ENCODE peak calls at places on chromosomes 7 and 10, in six cellular contexts. J, P, H, K, D and F are unnamed samples.

GRCh38 chr7:87876759-87877234 is 504 bp downstream of the DBF4 start:
- DNase-seq in J (peak; percentile 43), P (no peak), H (peak; percentile 41), K (no peak), D (peak; percentile 69), F (peak; percentile 80)

GRCh38 chr10:43202224-43202656 is 64.0 kb downstream of the CSGALNACT2 start:
- DNase-seq in J (no peak), P (peak; percentile 81), H (no peak), K (no peak), D (no peak), F (peak; percentile 28)

GRCh38 chr10:81792729-81793128 is 82.3 kb upstream of the NRG3 start:
- DNase-seq in J (no peak), P (no peak), H (no peak), K (no peak), D (no peak), F (no peak)

GRCh38 chr7:35604595-35604994 is 90.3 kb downstream of the HERPUD2 start:
- DNase-seq in J (no peak), P (no peak), H (no peak), K (no peak), D (no peak), F (no peak)

GRCh38 chr7:142899661-142900060 is 14.1 kb upstream of the TRPV6 start:
- DNase-seq in J (no peak), P (no peak), H (no peak), K (no peak), D (no peak), F (no peak)

GRCh38 chr7:50206521-50207250 is 97.8 kb upstream of the IKZF1 start:
- DNase-seq in J (no peak), P (no peak), H (peak; percentile 40), K (no peak), D (no peak), F (peak; percentile 93)

GRCh38 chr10:78433722-78434535 is 400.3 kb downstream of the RPS24 start:
- DNase-seq in J (no peak), P (no peak), H (no peak), K (no peak), D (no peak), F (no peak)

GRCh38 chr10:122341141-122341810 is 33.2 kb upstream of the PLEKHA1 start:
- DNase-seq in J (no peak), P (no peak), H (no peak), K (no peak), D (no peak), F (peak; percentile 16)

GRCh38 chr10:25130911-25131310 is 43.9 kb upstream of the GPR158 start:
- DNase-seq in J (no peak), P (no peak), H (no peak), K (no peak), D (no peak), F (no peak)

GRCh38 chr10:6840766-6841165 is 260.7 kb upstream of the PRKCQ start:
- DNase-seq in J (no peak), P (no peak), H (no peak), K (no peak), D (no peak), F (peak; percentile 35)

GRCh38 chr7:22137466-22137865 is 191.8 kb upstream of the CDCA7L start:
- DNase-seq in J (no peak), P (no peak), H (no peak), K (no peak), D (no peak), F (no peak)

GRCh38 chr7:155497149-155497901 is 39.4 kb downstream of the EN2 start:
- DNase-seq in J (no peak), P (no peak), H (no peak), K (no peak), D (no peak), F (no peak)

GRCh38 chr10:13340626-13341370 is 7.3 kb downstream of the SEPHS1 start:
- DNase-seq in J (no peak), P (no peak), H (no peak), K (peak; percentile 49), D (no peak), F (no peak)

GRCh38 chr7:44133295-44133694 is 7.8 kb downstream of the MYL7 start:
- DNase-seq in J (no peak), P (no peak), H (no peak), K (no peak), D (no peak), F (no peak)

GRCh38 chr7:44128721-44129582 is 5.6 kb upstream of the POLD2 start:
- DNase-seq in J (no peak), P (no peak), H (no peak), K (no peak), D (no peak), F (no peak)

GRCh38 chr7:44134943-44135628 is 6.0 kb downstream of the MYL7 start:
- DNase-seq in J (no peak), P (no peak), H (no peak), K (no peak), D (no peak), F (no peak)

GRCh38 chr7:44131173-44132009 is 8.0 kb upstream of the POLD2 start:
- DNase-seq in J (no peak), P (peak; percentile 37), H (peak; percentile 96), K (no peak), D (no peak), F (peak; percentile 64)

GRCh38 chr7:44132039-44132438 is 8.7 kb upstream of the POLD2 start:
- DNase-seq in J (no peak), P (no peak), H (no peak), K (no peak), D (no peak), F (no peak)
- TF ChIP-seq CTCF in J (no peak), P (no peak), H (no peak), K (no peak), D (no peak), F (no peak)

GRCh38 chr10:45154481-45154880 is 153.8 kb downstream of the ZNF22 start:
- DNase-seq in J (no peak), P (no peak), H (no peak), K (no peak), D (no peak), F (no peak)
- TF ChIP-seq MAX in J (no peak), P (no peak), H (no peak), K (no peak), D (no peak), F (no peak)

GRCh38 chr10:34960983-34961382 is 129.2 kb downstream of the CUL2 start:
- DNase-seq in J (no peak), P (no peak), H (no peak), K (no peak), D (no peak), F (no peak)
- TF ChIP-seq MYC in J (no peak), P (no peak), H (no peak), K (no peak), D (no peak), F (no peak)

GRCh38 chr7:150904342-150904909 is 52.1 kb downstream of the AOC1 start:
- DNase-seq in J (no peak), P (peak; percentile 22), H (no peak), K (no peak), D (peak; percentile 21), F (no peak)

GRCh38 chr7:150900675-150901074 is 48.4 kb downstream of the AOC1 start:
- DNase-seq in J (no peak), P (peak; percentile 7), H (no peak), K (no peak), D (no peak), F (no peak)

GRCh38 chr7:150902078-150903033 is 50.0 kb downstream of the AOC1 start:
- DNase-seq in J (no peak), P (peak; percentile 76), H (no peak), K (no peak), D (no peak), F (no peak)

GRCh38 chr7:150901160-150902035 is 49.1 kb downstream of the AOC1 start:
- DNase-seq in J (no peak), P (peak; percentile 14), H (no peak), K (no peak), D (no peak), F (no peak)

DNA sequence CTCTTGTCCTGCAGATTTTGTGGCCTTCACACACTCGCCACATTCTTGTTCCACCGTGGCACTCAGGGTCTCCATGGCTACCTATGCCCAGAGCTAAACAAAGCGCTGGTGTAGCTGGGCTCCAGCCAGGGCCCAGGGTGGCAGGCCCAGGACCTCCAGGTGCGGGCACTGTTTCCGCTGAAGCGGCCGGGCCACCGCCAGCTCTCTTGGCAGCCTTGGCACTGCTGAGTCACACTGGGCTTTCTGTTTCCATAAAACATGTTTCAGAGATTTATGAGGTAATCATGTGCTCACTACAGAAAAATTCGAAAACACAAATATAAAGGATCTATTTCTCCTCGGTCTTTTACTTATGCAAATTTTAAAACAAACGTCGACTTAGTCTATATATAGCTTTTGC is 51.3 kb downstream of the AOC1 start:
- DNase-seq in J (no peak), P (peak; percentile 7), H (no peak), K (no peak), D (peak; percentile 86), F (no peak)
- TF ChIP-seq CTCF in J (no peak), P (no peak), H (no peak), K (no peak), D (no peak), F (no peak)

GRCh38 chr10:101484154-101484748 is 103.8 kb downstream of the POLL start:
- DNase-seq in J (no peak), P (no peak), H (no peak), K (no peak), D (no peak), F (no peak)

GRCh38 chr10:101485207-101485606 is 102.8 kb downstream of the POLL start:
- DNase-seq in J (no peak), P (no peak), H (no peak), K (no peak), D (no peak), F (no peak)

GRCh38 chr10:101482568-101482967 is 105.5 kb downstream of the POLL start:
- DNase-seq in J (no peak), P (no peak), H (no peak), K (no peak), D (no peak), F (no peak)

GRCh38 chr10:101489355-101489754 is 98.7 kb downstream of the POLL start:
- DNase-seq in J (no peak), P (no peak), H (peak; percentile 56), K (no peak), D (no peak), F (peak; percentile 42)

DNA sequence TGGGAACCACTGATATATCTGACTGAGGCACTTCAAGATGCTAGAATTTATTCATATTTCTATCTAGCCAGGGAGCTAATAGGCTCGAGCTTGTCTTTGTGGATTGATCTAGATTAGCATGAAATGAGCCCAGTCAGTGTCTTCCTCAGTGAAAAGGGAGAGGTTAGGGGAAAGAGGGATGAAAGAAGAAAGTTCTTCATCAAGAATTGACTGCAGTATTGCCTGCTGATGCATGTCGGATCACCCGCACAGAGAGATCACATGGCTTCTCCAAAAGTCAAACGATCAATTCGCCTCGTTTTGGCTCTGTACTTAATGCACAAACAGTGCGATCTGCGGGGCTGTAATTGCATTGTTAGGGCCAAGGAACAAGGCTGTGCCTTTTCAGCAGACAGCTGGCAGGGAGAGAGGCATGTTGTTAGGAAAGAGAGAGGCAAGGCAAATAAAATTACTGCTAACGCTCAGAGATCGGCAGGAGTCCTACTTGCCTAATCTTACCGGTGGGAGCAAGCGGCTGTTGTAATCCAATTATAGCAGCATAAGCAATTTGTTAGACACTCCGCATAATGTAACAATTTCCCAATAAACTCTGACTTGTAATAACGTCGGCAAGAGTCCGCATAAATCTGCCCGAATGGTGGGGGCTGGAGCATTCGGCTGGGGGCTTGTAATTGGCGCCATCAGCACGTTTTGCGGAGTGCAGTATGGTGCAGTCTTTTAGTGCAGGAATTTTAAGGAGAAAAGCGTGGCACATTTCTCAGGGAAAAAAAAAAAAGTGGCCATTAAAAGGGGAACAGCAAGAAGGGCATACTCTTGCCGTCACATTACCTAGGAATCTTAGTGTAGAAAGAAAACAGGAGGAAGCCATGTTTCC is 102.1 kb downstream of the POLL start:
- DNase-seq in J (no peak), P (no peak), H (no peak), K (no peak), D (no peak), F (peak; percentile 69)
- TF ChIP-seq MAX in J (no peak), P (no peak), H (no peak), K (no peak), D (no peak), F (peak; percentile 52)